ENCODE peak calls at places on chromosomes 13 and 19, in four cellular contexts. One of them, this sample, is unnamed.

GRCh38 chr19:58554494-58555368 is at the start of gene CHMP2A:
- DNase-seq in tibial nerve: peak
- DNase-seq in MM.1S: peak
- DNase-seq in body of pancreas: peak
- DNase-seq in this sample: peak

GRCh38 chr13:27026396-27026795 is 145.2 kb downstream of the USP12 start:
- DNase-seq in tibial nerve: no peak
- DNase-seq in MM.1S: no peak
- DNase-seq in body of pancreas: no peak
- DNase-seq in this sample: no peak

GRCh38 chr19:10431254-10431942 is 11.1 kb downstream of the PDE4A start:
- DNase-seq in tibial nerve: no peak
- DNase-seq in MM.1S: no peak
- DNase-seq in body of pancreas: peak
- DNase-seq in this sample: no peak

GRCh38 chr19:48194041-48194871 is 23.8 kb downstream of the ZSWIM9 start:
- DNase-seq in tibial nerve: no peak
- DNase-seq in MM.1S: no peak
- DNase-seq in body of pancreas: peak
- DNase-seq in this sample: peak

GRCh38 chr13:37747071-37747612 is 122.4 kb downstream of the TRPC4 start:
- DNase-seq in tibial nerve: no peak
- DNase-seq in MM.1S: no peak
- DNase-seq in body of pancreas: no peak
- DNase-seq in this sample: peak

GRCh38 chr13:42048323-42048624 is 174 bp upstream of the DGKH start:
- DNase-seq in tibial nerve: no peak
- DNase-seq in MM.1S: no peak
- DNase-seq in body of pancreas: no peak
- DNase-seq in this sample: no peak

GRCh38 chr13:59452189-59452588 is 711.5 kb downstream of the DIAPH3 start:
- DNase-seq in tibial nerve: no peak
- DNase-seq in MM.1S: no peak
- DNase-seq in body of pancreas: no peak
- DNase-seq in this sample: no peak

GRCh38 chr19:45058622-45059159 is 17.6 kb downstream of the ZNF296 start:
- DNase-seq in tibial nerve: no peak
- DNase-seq in MM.1S: no peak
- DNase-seq in body of pancreas: no peak
- DNase-seq in this sample: no peak

GRCh38 chr19:56642711-56643459 is at the start of gene SMIM17:
- DNase-seq in tibial nerve: no peak
- DNase-seq in MM.1S: no peak
- DNase-seq in body of pancreas: no peak
- DNase-seq in this sample: no peak

GRCh38 chr19:8654591-8655339 is 24.3 kb downstream of the NFILZ start:
- DNase-seq in tibial nerve: no peak
- DNase-seq in MM.1S: peak
- DNase-seq in body of pancreas: peak
- DNase-seq in this sample: peak

GRCh38 chr19:45130888-45131615 is 29.7 kb downstream of the NKPD1 start:
- DNase-seq in tibial nerve: no peak
- DNase-seq in MM.1S: peak
- DNase-seq in body of pancreas: peak
- DNase-seq in this sample: peak

GRCh38 chr19:4186087-4186993 is 3.9 kb downstream of the ANKRD24 start:
- DNase-seq in tibial nerve: peak
- DNase-seq in MM.1S: peak
- DNase-seq in body of pancreas: peak
- DNase-seq in this sample: peak

GRCh38 chr19:571127-571974 is 1.0 kb upstream of the BSG start:
- DNase-seq in tibial nerve: no peak
- DNase-seq in MM.1S: peak
- DNase-seq in body of pancreas: peak
- DNase-seq in this sample: peak

GRCh38 chr13:30224732-30225131 is 82.6 kb downstream of the KATNAL1 start:
- DNase-seq in tibial nerve: no peak
- DNase-seq in MM.1S: no peak
- DNase-seq in body of pancreas: no peak
- DNase-seq in this sample: no peak

GRCh38 chr19:16985403-16985802 is 41.2 kb downstream of the CPAMD8 start:
- DNase-seq in tibial nerve: no peak
- DNase-seq in MM.1S: no peak
- DNase-seq in body of pancreas: no peak
- DNase-seq in this sample: no peak

GRCh38 chr19:48895226-48895625 is 3.3 kb downstream of the TULP2 start:
- DNase-seq in tibial nerve: no peak
- DNase-seq in MM.1S: no peak
- DNase-seq in body of pancreas: no peak
- DNase-seq in this sample: no peak

GRCh38 chr19:46124638-46125115 is at the start of gene IGFL3:
- DNase-seq in tibial nerve: no peak
- DNase-seq in MM.1S: no peak
- DNase-seq in body of pancreas: no peak
- DNase-seq in this sample: no peak

GRCh38 chr13:80712026-80712425 is 371.1 kb upstream of the SPRY2 start:
- DNase-seq in tibial nerve: no peak
- DNase-seq in MM.1S: no peak
- DNase-seq in body of pancreas: no peak
- DNase-seq in this sample: no peak

GRCh38 chr19:50362030-50362412 is 3.4 kb downstream of the NAPSA start:
- DNase-seq in tibial nerve: no peak
- DNase-seq in MM.1S: no peak
- DNase-seq in body of pancreas: no peak
- DNase-seq in this sample: no peak

GRCh38 chr13:48142437-48142836 is 47.5 kb upstream of the MED4 start:
- DNase-seq in tibial nerve: no peak
- DNase-seq in MM.1S: peak
- DNase-seq in body of pancreas: no peak
- DNase-seq in this sample: no peak

GRCh38 chr13:26616126-26616525 is 58.6 kb downstream of the WASF3 start:
- DNase-seq in tibial nerve: no peak
- DNase-seq in MM.1S: no peak
- DNase-seq in body of pancreas: no peak
- DNase-seq in this sample: no peak

GRCh38 chr13:92074658-92075057 is 676.2 kb downstream of the GPC5 start:
- DNase-seq in tibial nerve: no peak
- DNase-seq in MM.1S: peak
- DNase-seq in body of pancreas: peak
- DNase-seq in this sample: no peak

GRCh38 chr13:70580825-70581224 is 472.6 kb upstream of the KLHL1 start:
- DNase-seq in tibial nerve: no peak
- DNase-seq in MM.1S: no peak
- DNase-seq in body of pancreas: no peak
- DNase-seq in this sample: no peak

GRCh38 chr13:112441226-112441625 is 65.1 kb downstream of the SPACA7 start:
- DNase-seq in tibial nerve: no peak
- DNase-seq in MM.1S: no peak
- DNase-seq in body of pancreas: no peak
- DNase-seq in this sample: no peak

GRCh38 chr19:56637976-56638555 is 4.9 kb upstream of the SMIM17 start:
- DNase-seq in tibial nerve: peak
- DNase-seq in MM.1S: peak
- DNase-seq in body of pancreas: peak
- DNase-seq in this sample: no peak

GRCh38 chr19:3969435-3970312 is 1.2 kb downstream of the DAPK3 start:
- DNase-seq in tibial nerve: no peak
- DNase-seq in MM.1S: peak
- DNase-seq in body of pancreas: no peak
- DNase-seq in this sample: peak

GRCh38 chr13:32530841-32531253 is 7.7 kb downstream of the N4BP2L2 start:
- DNase-seq in tibial nerve: peak
- DNase-seq in MM.1S: peak
- DNase-seq in body of pancreas: no peak
- DNase-seq in this sample: no peak

GRCh38 chr13:90717451-90717936 is 630.0 kb upstream of the MIR17HG start:
- DNase-seq in tibial nerve: no peak
- DNase-seq in MM.1S: no peak
- DNase-seq in body of pancreas: no peak
- DNase-seq in this sample: no peak

GRCh38 chr19:16566161-16566560 is 6.1 kb downstream of the SLC35E1 start:
- DNase-seq in tibial nerve: no peak
- DNase-seq in MM.1S: peak
- DNase-seq in body of pancreas: peak
- DNase-seq in this sample: no peak

GRCh38 chr13:33611016-33611805 is 206.7 kb upstream of the RFC3 start:
- DNase-seq in tibial nerve: peak
- DNase-seq in MM.1S: no peak
- DNase-seq in body of pancreas: peak
- DNase-seq in this sample: no peak

GRCh38 chr19:13795595-13796300 is 505 bp downstream of the ZSWIM4 start:
- DNase-seq in tibial nerve: no peak
- DNase-seq in MM.1S: no peak
- DNase-seq in body of pancreas: peak
- DNase-seq in this sample: peak

GRCh38 chr19:14333101-14333871 is 48.0 kb upstream of the ADGRE5 start:
- DNase-seq in tibial nerve: no peak
- DNase-seq in MM.1S: no peak
- DNase-seq in body of pancreas: no peak
- DNase-seq in this sample: peak

GRCh38 chr19:35959968-35960320 is 23.8 kb downstream of the LRFN3 start:
- DNase-seq in tibial nerve: no peak
- DNase-seq in MM.1S: no peak
- DNase-seq in body of pancreas: no peak
- DNase-seq in this sample: no peak

GRCh38 chr19:35959040-35959967 is 23.1 kb downstream of the LRFN3 start:
- DNase-seq in tibial nerve: no peak
- DNase-seq in MM.1S: no peak
- DNase-seq in body of pancreas: peak
- DNase-seq in this sample: no peak

GRCh38 chr19:35963514-35963913 is 27.3 kb downstream of the LRFN3 start:
- DNase-seq in tibial nerve: no peak
- DNase-seq in MM.1S: no peak
- DNase-seq in body of pancreas: peak
- DNase-seq in this sample: peak

GRCh38 chr19:35958660-35959039 is 22.5 kb downstream of the LRFN3 start:
- DNase-seq in tibial nerve: no peak
- DNase-seq in MM.1S: no peak
- DNase-seq in body of pancreas: no peak
- DNase-seq in this sample: no peak

GRCh38 chr19:35960432-35960972 is 24.3 kb downstream of the LRFN3 start:
- DNase-seq in tibial nerve: no peak
- DNase-seq in MM.1S: no peak
- DNase-seq in body of pancreas: no peak
- DNase-seq in this sample: no peak
- TF ChIP-seq CTCF in tibial nerve: no peak
- TF ChIP-seq CTCF in MM.1S: no peak
- TF ChIP-seq CTCF in body of pancreas: no peak
- TF ChIP-seq CTCF in this sample: no peak

DNA sequence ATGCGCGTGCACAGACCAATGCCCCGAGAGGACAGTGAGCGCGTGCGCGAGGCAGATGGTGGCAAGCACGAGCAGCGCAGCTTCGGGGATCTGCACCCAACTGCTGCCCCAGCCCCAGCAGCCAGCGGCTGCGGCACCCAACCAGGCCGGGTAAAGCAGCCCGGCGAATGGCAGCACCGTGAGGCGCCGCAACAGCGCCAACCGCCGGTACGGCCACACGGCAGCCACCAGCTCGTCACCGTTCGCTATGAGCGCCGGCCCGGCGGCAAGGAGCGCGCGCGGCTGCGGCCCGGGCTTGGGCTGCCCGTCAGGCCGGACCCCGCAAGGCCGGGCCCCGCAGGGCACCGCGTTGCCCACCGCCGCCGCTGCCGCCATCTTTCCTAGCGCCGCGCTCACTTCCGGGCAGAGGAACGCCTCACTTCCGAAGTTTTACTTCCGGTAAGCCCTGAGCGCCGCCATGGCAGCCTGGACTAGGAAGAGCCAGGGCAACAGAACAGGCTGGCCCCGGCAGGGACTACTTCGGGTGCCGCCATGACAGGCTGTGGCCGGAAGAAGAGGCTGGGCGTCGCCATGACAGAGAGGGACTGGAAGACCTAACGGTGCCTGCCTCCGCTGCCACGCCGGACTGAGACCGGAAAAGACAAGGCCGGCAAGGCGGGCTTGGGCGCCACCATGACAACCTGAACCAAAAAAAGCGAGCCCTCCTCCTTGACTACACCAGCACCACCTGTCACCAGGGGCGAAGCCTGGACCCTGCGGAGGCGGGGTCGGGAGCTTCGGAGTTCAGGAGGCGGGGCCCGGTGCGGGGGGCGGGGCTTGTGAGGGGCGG is at the start of gene ATP13A1:
- DNase-seq in tibial nerve: peak
- DNase-seq in MM.1S: peak
- DNase-seq in body of pancreas: peak
- DNase-seq in this sample: peak
- TF ChIP-seq CTCF in tibial nerve: peak
- TF ChIP-seq CTCF in MM.1S: peak
- TF ChIP-seq CTCF in body of pancreas: no peak
- TF ChIP-seq CTCF in this sample: no peak

GRCh38 chr13:97212540-97213146 is 9.5 kb upstream of the MBNL2 start:
- DNase-seq in tibial nerve: no peak
- DNase-seq in MM.1S: peak
- DNase-seq in body of pancreas: peak
- DNase-seq in this sample: no peak
- TF ChIP-seq CTCF in tibial nerve: no peak
- TF ChIP-seq CTCF in MM.1S: peak
- TF ChIP-seq CTCF in body of pancreas: peak
- TF ChIP-seq CTCF in this sample: no peak

DNA sequence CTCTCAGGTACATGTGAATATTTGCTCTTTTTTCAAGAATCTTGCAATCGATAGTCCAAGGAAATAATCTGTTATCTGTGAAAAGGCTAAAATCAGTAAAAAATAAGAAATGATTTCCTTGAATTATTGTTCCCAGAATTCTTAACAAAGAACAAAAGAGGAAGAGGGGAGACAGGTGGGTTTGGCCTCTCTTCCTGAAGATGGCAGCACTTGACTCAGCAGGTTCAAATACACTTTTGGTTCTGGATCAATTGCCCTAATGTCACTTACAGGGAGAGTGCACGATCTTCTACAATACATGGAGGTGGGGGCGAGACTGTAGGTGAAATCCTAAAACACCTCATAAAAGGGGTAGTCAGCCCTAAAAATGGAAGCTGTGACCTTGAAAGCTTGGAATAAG is 358.7 kb downstream of the IRS2 start:
- DNase-seq in tibial nerve: no peak
- DNase-seq in MM.1S: no peak
- DNase-seq in body of pancreas: no peak
- DNase-seq in this sample: no peak
- TF ChIP-seq CTCF in tibial nerve: no peak
- TF ChIP-seq CTCF in MM.1S: no peak
- TF ChIP-seq CTCF in body of pancreas: no peak
- TF ChIP-seq CTCF in this sample: no peak

GRCh38 chr19:34173145-34173956 is 1.0 kb downstream of the LSM14A start:
- DNase-seq in tibial nerve: peak
- DNase-seq in MM.1S: peak
- DNase-seq in body of pancreas: peak
- DNase-seq in this sample: peak
- TF ChIP-seq CTCF in tibial nerve: peak
- TF ChIP-seq CTCF in MM.1S: no peak
- TF ChIP-seq CTCF in body of pancreas: no peak
- TF ChIP-seq CTCF in this sample: peak

This sample was measured in Calu3.